ENCODE peak calls at places on chromosomes 7 and 10, in nine cellular contexts. Y is GM23248, J is GM23338, O is neural progenitor cell, X is OCI-LY7, Z is SK-N-SH, S is hepatocyte, N is MM.1S, R is HCT116. H is an unnamed sample.

GRCh38 chr7:141700291-141700847 is 1.6 kb downstream of the DENND11 start:
- DNase-seq in X (no peak), O (no peak), Z (no peak), R (no peak), Y (peak; percentile 38), N (no peak), S (no peak), J (no peak), H (no peak)

GRCh38 chr10:66629976-66630375 is 295.9 kb upstream of the LRRTM3 start:
- DNase-seq in X (no peak), J (no peak), Y (no peak), O (no peak), Z (no peak), S (no peak), N (no peak), R (no peak), H (peak; percentile 81)

GRCh38 chr7:40698921-40699260 is 564.1 kb downstream of the SUGCT start:
- DNase-seq in N (no peak), Y (no peak), S (no peak), O (no peak), Z (no peak), R (no peak), X (no peak), J (no peak), H (no peak)

GRCh38 chr7:25389489-25390106 is 161.3 kb upstream of the NPVF start:
- DNase-seq in O (peak; percentile 60), Z (peak; percentile 68), Y (peak; percentile 68), N (peak; percentile 59), J (peak; percentile 72), X (peak; percentile 50), S (peak; percentile 69), R (peak; percentile 31), H (peak; percentile 41)

GRCh38 chr10:18224626-18225445 is 84.6 kb downstream of the CACNB2 start:
- DNase-seq in Y (no peak), R (no peak), Z (no peak), J (peak; percentile 52), O (peak; percentile 18), S (no peak), N (no peak), X (no peak), H (no peak)

GRCh38 chr10:60898372-60898771 is 45.6 kb downstream of the RHOBTB1 start:
- DNase-seq in X (no peak), N (no peak), Y (no peak), S (no peak), R (no peak), O (no peak), J (no peak), Z (no peak), H (no peak)

GRCh38 chr10:58781873-58782488 is 269.3 kb downstream of the BICC1 start:
- DNase-seq in Z (peak; percentile 36), X (peak; percentile 29), O (peak; percentile 56), R (peak; percentile 47), J (peak; percentile 68), Y (peak; percentile 73), S (peak; percentile 66), N (peak; percentile 62), H (peak; percentile 93)

GRCh38 chr7:146138926-146139325 is 22.3 kb downstream of the CNTNAP2 start:
- DNase-seq in Z (no peak), O (no peak), J (no peak), S (no peak), R (no peak), N (no peak), Y (no peak), X (no peak), H (no peak)

GRCh38 chr7:24052572-24053223 is 231.3 kb upstream of the NPY start:
- DNase-seq in O (no peak), S (no peak), R (peak; percentile 7), X (no peak), Z (no peak), J (no peak), N (no peak), Y (peak; percentile 84), H (peak; percentile 87)

GRCh38 chr7:13007331-13007730 is 319.9 kb downstream of the ARL4A start:
- DNase-seq in J (no peak), Z (no peak), Y (no peak), O (no peak), X (no peak), R (no peak), N (no peak), S (no peak), H (no peak)
- TF ChIP-seq EZH2phosphoT487 in J (no peak), Z (no peak), Y (no peak), O (no peak), X (no peak), R (no peak), N (no peak), S (no peak), H (no peak)

DNA sequence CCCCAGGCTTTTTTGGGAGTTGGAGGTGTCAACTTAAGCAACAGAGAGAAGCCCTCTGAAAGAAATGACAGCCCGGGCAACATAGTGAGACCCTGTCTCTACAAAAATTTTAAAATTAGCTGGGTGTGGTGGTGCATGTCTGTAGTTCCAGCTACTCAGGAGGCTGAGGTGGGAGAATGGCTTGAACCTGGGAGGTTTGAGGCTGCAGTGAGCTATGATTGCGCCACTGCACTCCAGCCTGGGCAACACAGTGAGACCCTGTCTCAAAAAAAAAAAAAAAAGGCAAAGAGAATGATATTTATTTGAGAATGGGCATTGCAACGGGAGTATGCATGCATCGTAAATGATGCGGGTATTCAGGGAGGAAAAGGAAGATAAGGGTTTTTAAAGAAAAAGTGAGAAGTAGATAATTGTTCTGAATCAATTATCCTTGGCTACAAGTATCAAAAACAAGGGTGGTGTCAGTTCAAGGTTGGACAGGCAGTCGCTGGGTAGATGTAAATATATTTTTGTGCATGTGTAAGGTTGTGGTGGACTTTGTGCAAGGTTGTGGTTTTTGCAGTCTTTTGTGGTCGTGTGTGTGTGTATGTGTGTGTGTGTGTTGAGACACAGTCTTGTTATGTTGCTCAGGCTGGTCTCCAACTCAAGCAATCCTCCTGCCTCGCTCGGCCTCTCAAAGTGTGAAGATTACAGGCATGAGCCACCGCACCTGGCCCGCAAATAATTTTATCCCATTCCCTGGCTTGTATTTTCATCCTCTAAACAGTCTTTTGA is 65.6 kb downstream of the COL26A1 start:
- DNase-seq in X (no peak), Y (no peak), R (no peak), N (no peak), Z (no peak), J (no peak), S (no peak), O (no peak), H (no peak)
- TF ChIP-seq EZH2phosphoT487 in X (no peak), Y (no peak), R (no peak), N (no peak), Z (no peak), J (no peak), S (no peak), O (no peak), H (no peak)

DNA sequence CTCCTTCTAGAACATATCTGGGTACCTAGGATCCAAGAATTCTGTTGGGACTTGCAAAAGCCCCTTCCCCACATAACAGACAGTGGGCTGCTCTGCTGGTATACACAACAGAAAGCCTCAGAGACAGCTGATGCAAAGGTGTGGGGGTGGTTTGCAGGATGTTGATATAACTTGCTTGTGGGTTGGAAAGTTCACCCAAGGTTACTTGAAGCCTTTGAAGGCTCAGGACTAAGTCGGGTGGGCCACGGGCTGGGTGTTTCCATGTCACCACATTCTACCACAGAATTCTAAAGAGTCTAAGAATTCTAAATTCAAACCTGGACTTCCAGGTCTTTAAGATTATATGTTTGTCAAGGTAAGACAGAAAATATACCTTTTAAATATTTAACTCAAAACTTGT is 7.4 kb upstream of the NRCAM start:
- DNase-seq in S (no peak), X (no peak), J (no peak), Z (no peak), O (no peak), N (no peak), Y (no peak), R (no peak), H (no peak)
- TF ChIP-seq EZH2phosphoT487 in S (no peak), X (no peak), J (no peak), Z (no peak), O (no peak), N (no peak), Y (no peak), R (no peak), H (no peak)

GRCh38 chr10:2362331-2362730 is 625.0 kb upstream of the ADARB2 start:
- DNase-seq in X (no peak), S (no peak), N (no peak), Y (no peak), J (no peak), O (no peak), Z (no peak), R (no peak), H (no peak)
- TF ChIP-seq EZH2phosphoT487 in X (no peak), S (no peak), N (no peak), Y (no peak), J (no peak), O (no peak), Z (no peak), R (no peak), H (no peak)

DNA sequence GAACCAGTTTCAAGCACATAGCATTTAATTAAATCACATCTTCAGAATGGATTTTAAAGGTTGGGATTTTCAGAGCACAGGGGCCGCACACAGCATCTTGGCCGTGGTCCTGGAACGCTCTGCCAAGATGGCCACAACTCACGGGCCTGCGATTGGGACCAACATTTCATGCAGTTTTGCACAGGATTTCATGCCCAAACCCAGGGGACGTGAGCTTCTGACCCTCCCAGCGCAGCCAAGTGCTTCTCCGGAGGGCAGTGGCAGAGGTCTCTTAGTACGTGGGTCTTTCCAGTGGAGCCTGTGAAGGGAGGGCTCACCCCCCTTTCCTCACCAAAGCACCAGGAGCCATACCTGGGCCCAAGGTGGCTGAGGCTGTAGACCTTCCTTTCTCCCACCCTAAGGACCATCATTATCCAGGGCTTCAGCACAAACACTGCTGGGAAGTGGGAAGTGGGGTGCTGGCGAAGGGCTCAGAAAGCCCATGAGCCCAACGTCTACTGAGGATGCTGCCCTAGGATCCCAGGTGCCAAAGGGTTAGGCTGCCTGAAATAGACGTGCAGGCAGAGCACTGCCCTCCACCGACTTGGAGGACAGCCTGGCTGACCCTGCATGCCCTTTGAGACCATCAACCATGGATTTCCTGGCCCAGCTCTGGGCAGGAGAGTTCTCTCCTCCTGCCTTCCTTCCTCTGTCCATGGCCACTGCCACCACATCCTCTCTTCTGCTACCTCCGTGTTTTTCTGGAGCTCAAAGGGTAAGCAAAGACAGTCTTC is 611.2 kb upstream of the MGMT start:
- DNase-seq in S (no peak), Y (no peak), J (no peak), Z (no peak), N (no peak), R (no peak), O (no peak), X (no peak), H (no peak)
- TF ChIP-seq EZH2phosphoT487 in S (no peak), Y (no peak), J (no peak), Z (no peak), N (no peak), R (no peak), O (no peak), X (no peak), H (no peak)

DNA sequence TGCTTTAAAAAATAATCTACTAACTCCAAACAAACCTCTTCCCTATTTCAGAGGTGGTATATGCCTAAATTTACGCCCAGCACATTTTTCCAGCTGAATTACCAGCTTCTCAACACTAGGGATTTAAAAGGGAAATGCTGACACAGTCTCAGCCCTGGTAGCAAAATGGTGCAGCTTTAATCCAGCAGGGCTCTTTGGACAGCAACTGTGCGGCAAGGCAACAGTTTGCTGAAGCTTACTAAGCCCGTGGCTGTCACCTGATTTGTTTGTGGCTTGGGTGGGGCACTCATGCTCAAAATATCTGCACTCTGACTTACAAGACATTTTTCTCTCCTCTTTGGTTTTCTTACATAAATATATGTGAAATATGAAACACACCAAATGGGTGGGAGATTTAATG is 206.7 kb downstream of the POU6F2 start:
- DNase-seq in O (peak; percentile 44), R (no peak), N (peak; percentile 70), Z (no peak), Y (no peak), X (no peak), S (peak; percentile 32), J (peak; percentile 51), H (peak; percentile 5)
- TF ChIP-seq EZH2phosphoT487 in O (no peak), R (no peak), N (no peak), Z (no peak), Y (no peak), X (no peak), S (no peak), J (no peak), H (no peak)

H was measured in PC-3.